ENCODE peak calls at places on chromosome 3, in four cellular contexts. W is fibroblast of mammary gland; V is MCF 10A; U is stimulated activated CD4-positive, alpha-beta T cell treated with anti-CD3 and anti-CD28 coated beads, Interleukin-12 subunit alpha, Interleukin-12 subunit beta, amount 100 ng/mL, for 4 hours. Q is an unnamed sample.
A peak's percentile ranks its signal among the peaks of the same experiment; 100 is the strongest.

GRCh38 chr3:52402101-52402521 is 42.8 kb downstream of the SEMA3G start:
- DNase-seq in V (no peak), W (no peak), U (no peak), Q (peak; percentile 57)

GRCh38 chr3:67646586-67647234 is 7.7 kb downstream of the SUCLG2 start:
- DNase-seq in U (no peak), V (peak; percentile 91), W (peak; percentile 67), Q (no peak)

GRCh38 chr3:158079599-158079998 is 26.6 kb downstream of the SHOX2 start:
- DNase-seq in W (no peak), V (no peak), U (no peak), Q (no peak)

GRCh38 chr3:123642957-123643330 is 58.1 kb upstream of the HACD2 start:
- DNase-seq in V (no peak), U (no peak), W (no peak), Q (no peak)

GRCh38 chr3:17118771-17119170 is 234.0 kb downstream of the PLCL2 start:
- DNase-seq in W (no peak), U (no peak), V (no peak), Q (peak; percentile 53)

GRCh38 chr3:122563717-122564025 is 429 bp downstream of the PARP9 start:
- DNase-seq in V (peak; percentile 9), U (no peak), W (peak; percentile 11), Q (no peak)

GRCh38 chr3:29099296-29099695 is 181.6 kb upstream of the RBMS3 start:
- DNase-seq in W (no peak), U (no peak), V (no peak), Q (no peak)

GRCh38 chr3:183295211-183295610 is 42.2 kb downstream of the B3GNT5 start:
- DNase-seq in W (peak; percentile 98), V (peak; percentile 99), U (no peak), Q (no peak)

GRCh38 chr3:71069797-71070196 is 513.7 kb downstream of the FOXP1 start:
- DNase-seq in W (peak; percentile 83), V (peak; percentile 93), U (peak; percentile 59), Q (no peak)

Q was measured in kidney.